ENCODE peak calls at places on chromosomes 5 and 9, in six cellular contexts. Z is EH; Q is GM04504; T is effector CD8-positive, alpha-beta T cell; K is RCC 7860; O is left ventricle myocardium inferior. Y is an unnamed sample.

GRCh38 chr5:1687301-1687970 is 112.2 kb downstream of the MRPL36 start:
- DNase-seq in Z (no peak), Q (no peak), T (no peak), K (no peak), O (no peak), Y (no peak)

GRCh38 chr9:124209774-124210173 is 48.0 kb upstream of the NEK6 start:
- DNase-seq in Z (no peak), Q (no peak), T (no peak), K (no peak), O (no peak), Y (no peak)

GRCh38 chr9:88651682-88652633 is 117.0 kb downstream of the NXNL2 start:
- DNase-seq in Z (peak), Q (peak), T (no peak), K (peak), O (peak), Y (no peak)

GRCh38 chr9:110635589-110635988 is 33.0 kb upstream of the MUSK start:
- DNase-seq in Z (no peak), Q (no peak), T (no peak), K (no peak), O (no peak), Y (no peak)

GRCh38 chr9:32866292-32866691 is 83.0 kb downstream of the TMEM215 start:
- DNase-seq in Z (no peak), Q (no peak), T (no peak), K (no peak), O (no peak), Y (no peak)

GRCh38 chr5:107466233-107466769 is 204.4 kb downstream of the EFNA5 start:
- DNase-seq in Z (peak), Q (no peak), T (no peak), K (peak), O (no peak), Y (no peak)

GRCh38 chr5:178069909-178070308 is 43.4 kb upstream of the N4BP3 start:
- DNase-seq in Z (peak), Q (no peak), T (peak), K (no peak), O (no peak), Y (no peak)

GRCh38 chr9:95379630-95380029 is 62.1 kb upstream of the FANCC start:
- DNase-seq in Z (no peak), Q (no peak), T (no peak), K (no peak), O (no peak), Y (no peak)

GRCh38 chr9:128124873-128125574 is 2.5 kb downstream of the PTGES2 start:
- DNase-seq in Z (peak), Q (no peak), T (peak), K (peak), O (peak), Y (peak)

GRCh38 chr5:140345919-140346347 is 470 bp downstream of the HBEGF start:
- DNase-seq in Z (peak), Q (no peak), T (no peak), K (peak), O (peak), Y (no peak)

GRCh38 chr5:143683459-143683858 is 128.5 kb upstream of the HMHB1 start:
- DNase-seq in Z (no peak), Q (no peak), T (no peak), K (no peak), O (no peak), Y (no peak)

GRCh38 chr5:57937501-57937900 is 454.9 kb upstream of the ACTBL2 start:
- DNase-seq in Z (peak), Q (peak), T (no peak), K (no peak), O (no peak), Y (no peak)

GRCh38 chr9:123250504-123250903 is 17.9 kb downstream of the STRBP start:
- DNase-seq in Z (no peak), Q (peak), T (no peak), K (no peak), O (no peak), Y (no peak)

GRCh38 chr5:172534229-172535169 is 80.2 kb upstream of the SH3PXD2B start:
- DNase-seq in Z (peak), Q (no peak), T (no peak), K (no peak), O (no peak), Y (no peak)

GRCh38 chr9:136171009-136171800 is 33.7 kb downstream of the LHX3 start:
- DNase-seq in Z (no peak), Q (no peak), T (no peak), K (no peak), O (no peak), Y (no peak)

GRCh38 chr5:168136340-168136739 is 155.1 kb upstream of the WWC1 start:
- DNase-seq in Z (no peak), Q (no peak), T (no peak), K (no peak), O (no peak), Y (no peak)

GRCh38 chr5:124660229-124661093 is 86.0 kb downstream of the ZNF608 start:
- DNase-seq in Z (no peak), Q (peak), T (no peak), K (peak), O (no peak), Y (no peak)

GRCh38 chr9:106745457-106745856 is 117.5 kb upstream of the ZNF462 start:
- DNase-seq in Z (peak), Q (no peak), T (no peak), K (no peak), O (no peak), Y (no peak)

GRCh38 chr9:133612816-133613215 is 3.6 kb upstream of the FAM163B start:
- DNase-seq in Z (no peak), Q (no peak), T (no peak), K (no peak), O (peak), Y (no peak)

GRCh38 chr5:15501057-15501791 is 1.2 kb downstream of the FBXL7 start:
- DNase-seq in Z (peak), Q (no peak), T (no peak), K (peak), O (peak), Y (no peak)

GRCh38 chr5:176542596-176543427 is 5.6 kb upstream of the RNF44 start:
- DNase-seq in Z (peak), Q (no peak), T (peak), K (no peak), O (no peak), Y (peak)

GRCh38 chr9:131661954-131662621 is 77.8 kb downstream of the RAPGEF1 start:
- DNase-seq in Z (no peak), Q (no peak), T (no peak), K (no peak), O (no peak), Y (no peak)

GRCh38 chr9:112680731-112681402 is 37.0 kb downstream of the INIP start:
- DNase-seq in Z (no peak), Q (no peak), T (no peak), K (no peak), O (no peak), Y (no peak)

GRCh38 chr5:155915626-155916025 is 411.3 kb upstream of the SGCD start:
- DNase-seq in Z (peak), Q (no peak), T (no peak), K (no peak), O (no peak), Y (no peak)

GRCh38 chr5:180069589-180070247 is 1.8 kb downstream of the RNF130 start:
- DNase-seq in Z (no peak), Q (no peak), T (no peak), K (no peak), O (no peak), Y (no peak)

GRCh38 chr5:58983496-58983895 is 400.6 kb downstream of the RAB3C start:
- DNase-seq in Z (peak), Q (no peak), T (no peak), K (no peak), O (no peak), Y (no peak)

GRCh38 chr5:133746834-133747233 is 134.5 kb upstream of the FSTL4 start:
- DNase-seq in Z (no peak), Q (no peak), T (no peak), K (no peak), O (no peak), Y (no peak)

GRCh38 chr5:123455095-123455494 is 31.9 kb upstream of the CEP120 start:
- DNase-seq in Z (no peak), Q (no peak), T (no peak), K (no peak), O (no peak), Y (no peak)

GRCh38 chr9:113599647-113600476 is 136.3 kb downstream of the RGS3 start:
- DNase-seq in Z (peak), Q (peak), T (no peak), K (peak), O (no peak), Y (no peak)

Y was measured in NCI-H1930.